ENCODE peak calls at places on chromosomes 4 and X, in eight cellular contexts. Q, E, X, C, G, R, N and O are unnamed samples.

GRCh38 chrX:104098151-104098808 is 14.0 kb upstream of the ZCCHC18 start:
- DNase-seq in Q (no peak), G (peak; percentile 76), R (peak; percentile 52), C (peak; percentile 22), N (no peak), X (no peak), E (peak; percentile 49), O (no peak)

GRCh38 chr4:105548483-105548882 is 3.9 kb upstream of the ARHGEF38 start:
- DNase-seq in X (no peak), Q (no peak), C (no peak), G (no peak), E (no peak), N (no peak), R (no peak), O (no peak)

GRCh38 chr4:123102897-123103489 is 180.6 kb upstream of the NUDT6 start:
- DNase-seq in R (peak; percentile 55), G (peak; percentile 28), Q (no peak), X (no peak), N (no peak), E (peak; percentile 46), C (no peak), O (no peak)

GRCh38 chr4:73379946-73380345 is 24.1 kb upstream of the ALB start:
- DNase-seq in R (no peak), X (no peak), C (no peak), G (no peak), E (no peak), Q (no peak), N (no peak), O (no peak)

GRCh38 chr4:124833831-124834505 is 121.4 kb upstream of the ANKRD50 start:
- DNase-seq in C (no peak), Q (no peak), R (no peak), E (no peak), G (no peak), N (no peak), X (no peak), O (no peak)

GRCh38 chrX:15815779-15816452 is 25.6 kb downstream of the ZRSR2 start:
- DNase-seq in N (no peak), C (no peak), E (no peak), R (peak; percentile 59), G (peak; percentile 26), Q (no peak), X (no peak), O (no peak)

GRCh38 chr4:113979157-113979972 is at the start of gene ARSJ:
- DNase-seq in N (peak; percentile 80), G (no peak), X (no peak), C (peak; percentile 69), E (peak; percentile 71), Q (peak; percentile 48), R (peak; percentile 76), O (no peak)

GRCh38 chr4:189800545-189801088 is 140.1 kb upstream of the FRG1 start:
- DNase-seq in G (no peak), E (no peak), Q (no peak), C (no peak), R (no peak), N (no peak), X (no peak), O (no peak)

DNA sequence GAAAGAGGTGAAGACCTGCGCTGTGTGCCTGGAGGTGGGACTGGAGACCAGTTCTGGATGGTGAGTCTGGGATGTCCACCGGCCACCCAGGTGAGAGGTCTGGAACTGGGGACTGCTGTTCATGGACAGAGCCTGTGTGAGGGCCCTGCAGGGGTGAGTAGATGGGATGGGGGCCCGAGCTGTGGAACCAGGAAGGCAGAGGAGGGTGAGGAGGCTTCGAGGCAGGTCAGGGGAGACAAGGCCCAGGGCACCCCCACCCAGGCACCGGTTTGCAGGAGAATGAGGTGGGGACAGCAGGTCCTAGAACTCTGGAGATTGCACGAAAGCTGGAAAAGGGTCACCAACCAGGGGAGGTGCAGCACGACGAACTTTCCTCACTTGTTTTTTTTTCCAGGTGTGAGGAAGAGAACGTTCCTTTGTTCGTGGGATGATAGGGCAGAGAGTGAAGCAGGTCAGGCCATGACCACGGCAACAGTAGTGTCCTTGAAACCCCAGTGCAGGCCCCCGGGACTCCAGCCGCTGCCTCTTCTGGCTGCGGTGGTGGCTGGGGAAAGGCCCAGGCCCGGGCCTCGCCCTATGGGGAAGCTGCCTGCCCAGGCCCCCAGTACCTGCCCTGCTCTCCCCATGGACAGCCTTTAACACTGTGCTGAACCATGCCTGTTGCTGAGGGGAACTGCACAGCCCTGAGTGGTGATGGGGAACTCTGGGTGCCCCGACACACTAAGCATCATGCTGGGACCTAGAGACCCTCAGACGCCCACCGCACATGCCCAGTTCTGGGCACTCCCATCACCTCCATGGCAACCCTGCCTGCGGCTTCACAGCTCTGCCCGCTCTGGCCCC is 22.9 kb downstream of the TNIP2 start:
- DNase-seq in C (no peak), X (no peak), R (no peak), N (no peak), Q (no peak), E (no peak), G (no peak), O (no peak)
- TF ChIP-seq CTCF in C (no peak), X (no peak), R (no peak), N (no peak), Q (no peak), E (no peak), G (no peak), O (no peak)

GRCh38 chr4:56649445-56650258 is 31.4 kb downstream of the HOPX start:
- DNase-seq in X (no peak), E (no peak), R (no peak), N (no peak), C (no peak), Q (no peak), G (peak; percentile 45), O (no peak)

GRCh38 chr4:56648245-56649151 is 32.6 kb downstream of the HOPX start:
- DNase-seq in R (no peak), Q (no peak), G (no peak), X (no peak), N (no peak), E (no peak), C (no peak), O (no peak)

GRCh38 chr4:56651071-56651384 is 30.1 kb downstream of the HOPX start:
- DNase-seq in X (no peak), C (no peak), E (no peak), G (no peak), Q (no peak), N (no peak), R (no peak), O (no peak)

GRCh38 chr4:56653461-56654237 is 27.4 kb downstream of the HOPX start:
- DNase-seq in E (no peak), N (no peak), G (no peak), C (no peak), X (no peak), R (no peak), Q (no peak), O (peak; percentile 30)

DNA sequence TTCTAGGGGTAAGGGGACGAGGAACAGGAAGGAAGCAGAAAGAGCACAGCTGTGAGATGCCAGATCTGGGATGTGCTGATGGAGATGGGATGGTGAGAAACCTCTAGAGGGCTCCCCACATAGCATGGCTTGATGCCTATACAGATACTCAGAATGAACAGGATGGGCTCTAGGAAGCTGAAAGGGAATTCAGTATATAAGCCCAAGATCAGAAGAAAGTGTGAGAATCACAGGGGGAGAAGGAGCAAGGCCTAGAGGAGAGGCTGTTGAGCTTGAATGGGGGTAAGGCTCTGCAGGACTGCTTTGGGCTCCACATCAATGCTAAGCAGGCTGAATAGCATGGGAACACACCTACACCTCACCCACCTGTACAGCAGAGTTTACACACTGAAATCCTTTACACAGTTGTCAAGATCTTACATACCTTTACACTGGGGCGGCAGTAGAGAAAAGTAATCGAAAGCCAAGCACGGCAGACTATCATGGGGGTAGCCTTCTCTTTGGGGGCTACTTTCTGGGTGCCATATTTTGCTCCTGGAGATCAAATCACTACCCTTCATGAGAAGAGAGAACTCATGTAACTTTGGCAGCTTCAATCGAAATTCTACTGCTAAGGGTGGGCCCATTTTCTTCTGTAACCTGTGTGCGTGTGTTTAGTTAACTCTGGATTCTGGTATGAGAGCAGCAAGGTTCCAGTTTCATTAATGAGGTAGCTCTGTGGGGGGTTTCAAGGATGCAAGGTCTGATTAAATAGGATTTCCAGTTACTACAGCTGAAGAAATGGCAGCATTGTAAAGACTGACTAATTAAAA is 30.6 kb downstream of the HOPX start:
- DNase-seq in G (no peak), E (no peak), R (no peak), C (no peak), Q (no peak), N (no peak), X (no peak), O (no peak)
- TF ChIP-seq CTCF in G (no peak), E (no peak), R (no peak), C (no peak), Q (no peak), N (no peak), X (no peak), O (no peak)

GRCh38 chr4:7333801-7334421 is 100.8 kb downstream of the PSAPL1 start:
- DNase-seq in E (no peak), N (peak; percentile 64), C (no peak), R (no peak), X (no peak), Q (no peak), G (no peak), O (no peak)
- TF ChIP-seq CTCF in E (peak; percentile 16), N (no peak), C (no peak), R (no peak), X (no peak), Q (no peak), G (no peak), O (no peak)

GRCh38 chrX:155218777-155219176 is 2.5 kb downstream of the VBP1 start:
- DNase-seq in R (no peak), N (no peak), G (no peak), X (no peak), C (no peak), E (no peak), Q (no peak), O (no peak)

GRCh38 chrX:155216940-155217450 is 735 bp downstream of the VBP1 start:
- DNase-seq in G (no peak), R (peak; percentile 46), E (peak; percentile 1), C (no peak), N (no peak), Q (no peak), X (no peak), O (no peak)

GRCh38 chrX:155213731-155214130 is 2.5 kb upstream of the VBP1 start:
- DNase-seq in Q (no peak), X (no peak), E (no peak), C (no peak), N (no peak), R (no peak), G (no peak), O (no peak)

GRCh38 chrX:155215443-155216178 is 649 bp upstream of the VBP1 start:
- DNase-seq in Q (no peak), R (no peak), N (no peak), G (no peak), C (no peak), X (no peak), E (no peak), O (no peak)

DNA sequence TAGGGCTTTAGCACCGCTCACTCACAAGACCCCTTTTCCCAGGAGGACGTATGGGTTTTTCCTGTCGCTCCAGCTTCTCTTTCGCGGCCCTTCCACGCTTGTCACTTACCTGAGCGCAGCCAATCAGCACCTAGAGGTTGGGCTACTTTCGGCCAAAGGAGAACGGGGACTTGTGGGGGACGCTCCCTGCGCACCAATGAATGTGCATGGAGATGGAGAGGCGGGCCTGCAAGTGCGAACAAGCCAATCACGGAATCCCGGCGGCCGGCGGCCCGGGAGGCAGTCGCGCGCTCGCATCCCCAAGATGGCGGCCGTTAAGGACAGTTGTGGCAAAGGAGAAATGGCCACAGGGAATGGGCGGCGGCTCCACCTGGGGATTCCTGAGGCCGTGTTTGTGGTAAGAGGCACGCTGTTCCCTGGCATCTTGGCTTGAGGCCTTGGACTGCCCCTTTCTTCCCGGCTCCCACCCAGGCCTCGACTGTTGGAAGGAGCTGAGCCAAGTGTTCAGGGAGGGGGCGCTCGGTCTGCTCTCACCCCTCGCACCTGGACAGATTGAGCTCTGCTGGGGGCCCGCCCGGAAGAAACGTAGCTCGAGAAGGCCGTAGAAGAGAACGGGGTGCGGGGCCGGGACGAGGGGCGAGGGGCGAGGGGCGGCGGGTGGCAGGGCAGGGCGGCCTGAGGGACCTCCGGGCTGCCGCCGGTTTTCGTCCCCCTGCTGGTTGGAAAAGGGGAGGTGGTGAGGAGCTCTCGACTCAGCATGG is at the start of gene VBP1:
- DNase-seq in N (peak; percentile 95), E (peak; percentile 94), G (peak; percentile 86), Q (peak; percentile 87), X (peak; percentile 88), R (peak; percentile 85), C (peak; percentile 87), O (peak; percentile 78)
- TF ChIP-seq CTCF in N (peak; percentile 23), E (peak; percentile 72), G (peak; percentile 64), Q (peak; percentile 14), X (peak; percentile 70), R (peak; percentile 59), C (no peak), O (peak; percentile 57)